ENCODE peak calls at places on chromosomes 3 and 15, in eight cellular contexts. P is neural progenitor cell, U is Right ventricle myocardium superior, Y is ACHN, L is RWPE1, W is NCI-H2107, O is OCI-M1, Z is NCI-H524. C is an unnamed sample.

GRCh38 chr3:74532446-74532845 is 82.0 kb downstream of the CNTN3 start:
- DNase-seq in P (no peak), U (no peak), Y (no peak), L (peak), W (no peak), O (no peak), Z (no peak), C (peak)

GRCh38 chr3:67171841-67172240 is 173.7 kb downstream of the KBTBD8 start:
- DNase-seq in P (no peak), U (no peak), Y (no peak), L (no peak), W (no peak), O (no peak), Z (no peak), C (no peak)

GRCh38 chr15:23532019-23532418 is 33.5 kb upstream of the MKRN3 start:
- DNase-seq in P (no peak), U (no peak), Y (no peak), L (no peak), W (no peak), O (peak), Z (peak), C (no peak)

GRCh38 chr3:173301647-173302046 is 95.9 kb upstream of the NLGN1 start:
- DNase-seq in P (peak), U (no peak), Y (no peak), L (no peak), W (no peak), O (no peak), Z (no peak), C (no peak)

GRCh38 chr3:177361042-177361938 is 164.0 kb upstream of the TBL1XR1 start:
- DNase-seq in P (no peak), U (no peak), Y (no peak), L (no peak), W (no peak), O (no peak), Z (no peak), C (no peak)

GRCh38 chr3:174253221-174253620 is 605.9 kb upstream of the NAALADL2 start:
- DNase-seq in P (no peak), U (no peak), Y (no peak), L (no peak), W (no peak), O (no peak), Z (peak), C (no peak)

GRCh38 chr3:31960793-31961431 is 20.1 kb downstream of the OSBPL10 start:
- DNase-seq in P (no peak), U (no peak), Y (peak), L (peak), W (no peak), O (no peak), Z (peak), C (peak)

GRCh38 chr3:140470962-140471361 is 206.9 kb upstream of the TRIM42 start:
- DNase-seq in P (no peak), U (no peak), Y (no peak), L (no peak), W (no peak), O (no peak), Z (peak), C (no peak)

GRCh38 chr3:139313921-139314320 is 29.9 kb upstream of the MRPS22 start:
- DNase-seq in P (no peak), U (no peak), Y (no peak), L (no peak), W (no peak), O (no peak), Z (no peak), C (no peak)

GRCh38 chr15:90213123-90213817 is 12.1 kb downstream of the SEMA4B start:
- DNase-seq in P (no peak), U (no peak), Y (no peak), L (no peak), W (no peak), O (no peak), Z (peak), C (no peak)

GRCh38 chr3:172065967-172066762 is 26.8 kb downstream of the FNDC3B start:
- DNase-seq in P (no peak), U (no peak), Y (peak), L (no peak), W (no peak), O (peak), Z (no peak), C (peak)

GRCh38 chr15:58447244-58448010 is 15.6 kb downstream of the LIPC start:
- DNase-seq in P (no peak), U (no peak), Y (no peak), L (no peak), W (no peak), O (peak), Z (no peak), C (peak)

GRCh38 chr3:120855665-120856437 is 52.2 kb upstream of the STXBP5L start:
- DNase-seq in P (no peak), U (peak), Y (no peak), L (peak), W (no peak), O (no peak), Z (peak), C (peak)

GRCh38 chr15:98321916-98322315 is 326.4 kb upstream of the IGF1R start:
- DNase-seq in P (no peak), U (peak), Y (peak), L (peak), W (peak), O (no peak), Z (no peak), C (no peak)

GRCh38 chr3:154050766-154051165 is 70.4 kb upstream of the ARHGEF26 start:
- DNase-seq in P (no peak), U (no peak), Y (no peak), L (no peak), W (no peak), O (no peak), Z (no peak), C (no peak)

GRCh38 chr15:54273928-54274327 is 295.7 kb downstream of the UNC13C start:
- DNase-seq in P (no peak), U (no peak), Y (peak), L (no peak), W (no peak), O (peak), Z (peak), C (no peak)

GRCh38 chr3:46089237-46090011 is 62.1 kb upstream of the XCR1 start:
- DNase-seq in P (no peak), U (peak), Y (peak), L (no peak), W (no peak), O (peak), Z (no peak), C (peak)

GRCh38 chr3:155411500-155412223 is 118.2 kb upstream of the STRIT1 start:
- DNase-seq in P (no peak), U (no peak), Y (no peak), L (no peak), W (no peak), O (peak), Z (no peak), C (no peak)

GRCh38 chr15:25241241-25241801 is 197.5 kb downstream of the UBE3A start:
- DNase-seq in P (no peak), U (peak), Y (no peak), L (no peak), W (no peak), O (no peak), Z (no peak), C (no peak)

GRCh38 chr15:82680200-82681102 is 29.2 kb downstream of the AP3B2 start:
- DNase-seq in P (peak), U (no peak), Y (peak), L (peak), W (peak), O (no peak), Z (no peak), C (no peak)

GRCh38 chr3:122533931-122534334 is 19.2 kb upstream of the KPNA1 start:
- DNase-seq in P (no peak), U (no peak), Y (peak), L (peak), W (no peak), O (peak), Z (no peak), C (peak)

GRCh38 chr3:107367353-107367752 is 9.9 kb upstream of the CCDC54 start:
- DNase-seq in P (no peak), U (no peak), Y (peak), L (peak), W (no peak), O (peak), Z (no peak), C (peak)

GRCh38 chr3:182981038-182981380 is 671 bp upstream of the DCUN1D1 start:
- DNase-seq in P (peak), U (no peak), Y (no peak), L (no peak), W (no peak), O (no peak), Z (no peak), C (no peak)

GRCh38 chr3:76811418-76811817 is 228.5 kb upstream of the ROBO2 start:
- DNase-seq in P (no peak), U (no peak), Y (no peak), L (no peak), W (no peak), O (no peak), Z (no peak), C (no peak)

GRCh38 chr3:126356373-126357298 is 572 bp downstream of the KLF15 start:
- DNase-seq in P (peak), U (peak), Y (no peak), L (no peak), W (no peak), O (no peak), Z (no peak), C (no peak)

GRCh38 chr3:14810795-14811661 is 7.7 kb upstream of the FGD5 start:
- DNase-seq in P (peak), U (no peak), Y (no peak), L (no peak), W (no peak), O (no peak), Z (no peak), C (no peak)

GRCh38 chr3:100437879-100438622 is 36.7 kb downstream of the LNP1 start:
- DNase-seq in P (no peak), U (no peak), Y (no peak), L (no peak), W (no peak), O (peak), Z (peak), C (no peak)

GRCh38 chr15:64082757-64083156 is 10.9 kb downstream of the CIAO2A start:
- DNase-seq in P (no peak), U (no peak), Y (no peak), L (no peak), W (no peak), O (no peak), Z (no peak), C (no peak)

C was measured in fibroblast of lung.